ENCODE peak calls at places on chromosomes 4 and X, in four cellular contexts. G, C, T and H are unnamed samples.

GRCh38 chr4:85720736-85721135 is 245.8 kb downstream of the ARHGAP24 start:
- DNase-seq in C (no peak), T (peak; percentile 7), G (no peak), H (no peak)

GRCh38 chr4:152408514-152409327 is 127.2 kb downstream of the FBXW7 start:
- DNase-seq in G (no peak), C (peak; percentile 17), T (peak; percentile 37), H (peak; percentile 8)

GRCh38 chr4:19224820-19225219 is 1026.9 kb upstream of the SLIT2 start:
- DNase-seq in C (no peak), G (no peak), T (no peak), H (peak; percentile 15)

GRCh38 chr4:40953253-40954118 is 203.7 kb downstream of the NSUN7 start:
- DNase-seq in G (no peak), C (no peak), T (no peak), H (no peak)

GRCh38 chr4:163350672-163351071 is 7.0 kb downstream of the NPY5R start:
- DNase-seq in G (no peak), C (no peak), T (no peak), H (no peak)

GRCh38 chrX:14753436-14753835 is 119.4 kb downstream of the FANCB start:
- DNase-seq in C (no peak), G (no peak), T (no peak), H (no peak)

GRCh38 chrX:30893206-30893605 is 4.2 kb upstream of the TAB3 start:
- DNase-seq in G (no peak), T (no peak), C (no peak), H (no peak)

GRCh38 chr4:77697860-77698599 is 92.4 kb downstream of the CXCL13 start:
- DNase-seq in G (peak; percentile 28), C (no peak), T (peak; percentile 34), H (no peak)

GRCh38 chrX:138128025-138128671 is 562.2 kb downstream of the ZIC3 start:
- DNase-seq in G (no peak), C (peak; percentile 19), T (peak; percentile 2), H (peak; percentile 28)

DNA sequence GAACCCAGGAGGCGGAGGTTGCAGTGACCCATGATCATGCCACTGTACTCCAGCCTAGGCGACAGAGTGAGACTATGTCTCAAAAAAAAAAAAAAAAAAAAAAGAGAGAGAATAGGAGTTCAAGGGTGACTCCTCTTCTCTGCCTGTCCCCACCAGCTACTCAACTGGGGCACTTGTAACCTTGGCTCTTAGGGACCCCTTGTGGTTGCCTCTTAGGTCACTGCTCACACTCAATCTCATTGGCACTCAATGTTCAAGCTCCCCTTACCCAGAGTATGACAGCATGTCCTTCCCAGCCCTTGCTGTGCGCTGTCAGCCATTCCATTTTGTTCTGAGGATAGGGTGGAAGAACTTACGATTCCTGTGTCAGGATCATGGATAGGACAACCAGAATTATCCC is 82.4 kb upstream of the BEND4 start:
- DNase-seq in G (no peak), C (no peak), T (no peak), H (no peak)
- TF ChIP-seq FOXJ3 in G (no peak), C (no peak), T (no peak), H (no peak)

GRCh38 chr4:61572160-61572559 is 372.0 kb downstream of the ADGRL3 start:
- DNase-seq in C (no peak), G (no peak), T (no peak), H (no peak)
- TF ChIP-seq FOXJ3 in C (no peak), G (no peak), T (no peak), H (no peak)

DNA sequence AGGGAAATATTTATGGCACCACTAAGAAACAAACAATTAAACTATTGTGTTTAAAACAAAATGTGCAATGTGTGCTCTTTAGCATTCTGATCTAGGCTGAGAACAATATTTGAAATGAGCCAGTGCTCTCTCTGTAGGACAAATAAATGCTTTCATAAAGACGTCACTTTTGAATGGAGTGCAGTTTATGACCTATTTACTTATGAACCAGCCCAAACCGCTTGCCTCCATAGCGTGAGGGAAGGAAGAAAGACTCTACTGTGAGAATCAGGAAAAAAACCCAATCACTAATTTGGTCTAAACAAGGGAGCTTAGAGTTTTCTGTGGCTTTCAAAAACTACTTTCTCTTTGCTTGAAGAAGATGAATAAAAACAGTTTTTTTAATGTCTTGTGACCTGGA is 39.4 kb downstream of the SAT1 start:
- DNase-seq in G (no peak), C (no peak), T (peak; percentile 73), H (no peak)
- TF ChIP-seq FOXJ3 in G (no peak), C (no peak), T (no peak), H (no peak)

GRCh38 chr4:10026485-10026884 is 5.2 kb upstream of the SLC2A9 start:
- DNase-seq in C (no peak), G (no peak), T (no peak), H (no peak)
- TF ChIP-seq FOXJ3 in C (no peak), G (no peak), T (no peak), H (no peak)

GRCh38 chr4:93396274-93396673 is 432.3 kb upstream of the ATOH1 start:
- DNase-seq in C (no peak), T (no peak), G (no peak), H (no peak)
- TF ChIP-seq FOXJ3 in C (no peak), T (no peak), G (no peak), H (no peak)

GRCh38 chr4:143186202-143186601 is 1.5 kb downstream of the USP38 start:
- DNase-seq in C (no peak), T (peak; percentile 37), G (no peak), H (no peak)
- TF ChIP-seq FOXJ3 in C (no peak), T (no peak), G (no peak), H (no peak)